ENCODE peak calls at places on chromosomes 5 and 9, in ten cellular contexts. One of them, this sample, is unnamed.

GRCh38 chr5:149429839-149430721 is 51.0 kb upstream of the IL17B start:
- DNase-seq in activated naive CD8-positive, alpha-beta T cell treated with anti-CD3 and anti-CD28 coated beads, Interleukin-2, amount 50 U/mL, for 24 hours: no peak
- DNase-seq in MCF 10A: no peak
- DNase-seq in HCT116: peak; percentile 66
- DNase-seq in head of caudate nucleus: no peak
- DNase-seq in fibroblast of mammary gland: no peak
- DNase-seq in H4: no peak
- DNase-seq in HEK293T: no peak
- DNase-seq in CD8-positive, alpha-beta T cell: no peak
- DNase-seq in GM18507: no peak
- DNase-seq in this sample: peak; percentile 42

GRCh38 chr9:128787583-128788156 is 617 bp downstream of the TBC1D13 start:
- DNase-seq in activated naive CD8-positive, alpha-beta T cell treated with anti-CD3 and anti-CD28 coated beads, Interleukin-2, amount 50 U/mL, for 24 hours: peak; percentile 10
- DNase-seq in MCF 10A: peak; percentile 14
- DNase-seq in CD8-positive, alpha-beta T cell: no peak
- DNase-seq in H4: no peak
- DNase-seq in GM18507: no peak
- DNase-seq in HCT116: no peak
- DNase-seq in HEK293T: no peak
- DNase-seq in head of caudate nucleus: no peak
- DNase-seq in fibroblast of mammary gland: no peak
- DNase-seq in this sample: no peak

GRCh38 chr5:151248651-151249050 is 4.3 kb upstream of the GM2A start:
- DNase-seq in GM18507: no peak
- DNase-seq in head of caudate nucleus: no peak
- DNase-seq in CD8-positive, alpha-beta T cell: no peak
- DNase-seq in fibroblast of mammary gland: no peak
- DNase-seq in H4: no peak
- DNase-seq in MCF 10A: no peak
- DNase-seq in HCT116: no peak
- DNase-seq in HEK293T: no peak
- DNase-seq in activated naive CD8-positive, alpha-beta T cell treated with anti-CD3 and anti-CD28 coated beads, Interleukin-2, amount 50 U/mL, for 24 hours: no peak
- DNase-seq in this sample: no peak

GRCh38 chr5:35598707-35599370 is 18.8 kb upstream of the SPEF2 start:
- DNase-seq in activated naive CD8-positive, alpha-beta T cell treated with anti-CD3 and anti-CD28 coated beads, Interleukin-2, amount 50 U/mL, for 24 hours: no peak
- DNase-seq in MCF 10A: peak; percentile 24
- DNase-seq in head of caudate nucleus: no peak
- DNase-seq in HEK293T: no peak
- DNase-seq in fibroblast of mammary gland: no peak
- DNase-seq in H4: peak; percentile 15
- DNase-seq in HCT116: peak; percentile 13
- DNase-seq in GM18507: no peak
- DNase-seq in CD8-positive, alpha-beta T cell: no peak
- DNase-seq in this sample: peak; percentile 61

GRCh38 chr5:132495063-132495671 is 4.6 kb upstream of the IRF1 start:
- DNase-seq in fibroblast of mammary gland: no peak
- DNase-seq in HEK293T: no peak
- DNase-seq in CD8-positive, alpha-beta T cell: no peak
- DNase-seq in activated naive CD8-positive, alpha-beta T cell treated with anti-CD3 and anti-CD28 coated beads, Interleukin-2, amount 50 U/mL, for 24 hours: no peak
- DNase-seq in H4: no peak
- DNase-seq in head of caudate nucleus: no peak
- DNase-seq in GM18507: no peak
- DNase-seq in MCF 10A: no peak
- DNase-seq in HCT116: no peak
- DNase-seq in this sample: no peak

GRCh38 chr9:130634801-130635200 is 29.6 kb upstream of the PRDM12 start:
- DNase-seq in MCF 10A: no peak
- DNase-seq in CD8-positive, alpha-beta T cell: no peak
- DNase-seq in fibroblast of mammary gland: no peak
- DNase-seq in HEK293T: no peak
- DNase-seq in HCT116: no peak
- DNase-seq in activated naive CD8-positive, alpha-beta T cell treated with anti-CD3 and anti-CD28 coated beads, Interleukin-2, amount 50 U/mL, for 24 hours: no peak
- DNase-seq in H4: no peak
- DNase-seq in head of caudate nucleus: no peak
- DNase-seq in GM18507: no peak
- DNase-seq in this sample: no peak

GRCh38 chr5:154972476-154973080 is 31.7 kb downstream of the MRPL22 start:
- DNase-seq in activated naive CD8-positive, alpha-beta T cell treated with anti-CD3 and anti-CD28 coated beads, Interleukin-2, amount 50 U/mL, for 24 hours: no peak
- DNase-seq in MCF 10A: peak; percentile 66
- DNase-seq in HCT116: peak; percentile 35
- DNase-seq in HEK293T: peak; percentile 48
- DNase-seq in CD8-positive, alpha-beta T cell: no peak
- DNase-seq in H4: peak; percentile 25
- DNase-seq in GM18507: no peak
- DNase-seq in head of caudate nucleus: no peak
- DNase-seq in fibroblast of mammary gland: peak; percentile 50
- DNase-seq in this sample: peak; percentile 70

GRCh38 chr5:143543358-143544255 is 140.1 kb upstream of the NR3C1 start:
- DNase-seq in fibroblast of mammary gland: peak; percentile 80
- DNase-seq in MCF 10A: peak; percentile 70
- DNase-seq in activated naive CD8-positive, alpha-beta T cell treated with anti-CD3 and anti-CD28 coated beads, Interleukin-2, amount 50 U/mL, for 24 hours: no peak
- DNase-seq in GM18507: no peak
- DNase-seq in HCT116: no peak
- DNase-seq in HEK293T: no peak
- DNase-seq in CD8-positive, alpha-beta T cell: no peak
- DNase-seq in head of caudate nucleus: no peak
- DNase-seq in H4: peak; percentile 26
- DNase-seq in this sample: no peak

GRCh38 chr9:125752070-125752628 is 5.0 kb downstream of the PBX3 start:
- DNase-seq in HEK293T: peak; percentile 44
- DNase-seq in activated naive CD8-positive, alpha-beta T cell treated with anti-CD3 and anti-CD28 coated beads, Interleukin-2, amount 50 U/mL, for 24 hours: no peak
- DNase-seq in fibroblast of mammary gland: no peak
- DNase-seq in H4: no peak
- DNase-seq in HCT116: no peak
- DNase-seq in head of caudate nucleus: no peak
- DNase-seq in MCF 10A: peak; percentile 31
- DNase-seq in GM18507: no peak
- DNase-seq in CD8-positive, alpha-beta T cell: no peak
- DNase-seq in this sample: no peak

GRCh38 chr9:119836036-119836435 is 466.8 kb upstream of the BRINP1 start:
- DNase-seq in fibroblast of mammary gland: no peak
- DNase-seq in MCF 10A: no peak
- DNase-seq in GM18507: no peak
- DNase-seq in head of caudate nucleus: no peak
- DNase-seq in activated naive CD8-positive, alpha-beta T cell treated with anti-CD3 and anti-CD28 coated beads, Interleukin-2, amount 50 U/mL, for 24 hours: no peak
- DNase-seq in CD8-positive, alpha-beta T cell: no peak
- DNase-seq in HCT116: no peak
- DNase-seq in HEK293T: no peak
- DNase-seq in H4: no peak
- DNase-seq in this sample: no peak

GRCh38 chr5:10635257-10635860 is 71.5 kb downstream of the ANKRD33B start:
- DNase-seq in H4: peak; percentile 30
- DNase-seq in MCF 10A: peak; percentile 67
- DNase-seq in activated naive CD8-positive, alpha-beta T cell treated with anti-CD3 and anti-CD28 coated beads, Interleukin-2, amount 50 U/mL, for 24 hours: peak; percentile 78
- DNase-seq in CD8-positive, alpha-beta T cell: peak; percentile 40
- DNase-seq in fibroblast of mammary gland: peak; percentile 74
- DNase-seq in GM18507: peak; percentile 73
- DNase-seq in HCT116: peak; percentile 10
- DNase-seq in head of caudate nucleus: no peak
- DNase-seq in HEK293T: no peak
- DNase-seq in this sample: no peak

GRCh38 chr9:113548221-113549041 is 84.9 kb downstream of the RGS3 start:
- DNase-seq in activated naive CD8-positive, alpha-beta T cell treated with anti-CD3 and anti-CD28 coated beads, Interleukin-2, amount 50 U/mL, for 24 hours: peak; percentile 51
- DNase-seq in GM18507: no peak
- DNase-seq in HEK293T: no peak
- DNase-seq in HCT116: no peak
- DNase-seq in fibroblast of mammary gland: no peak
- DNase-seq in head of caudate nucleus: peak; percentile 55
- DNase-seq in CD8-positive, alpha-beta T cell: no peak
- DNase-seq in H4: peak; percentile 73
- DNase-seq in MCF 10A: no peak
- DNase-seq in this sample: peak; percentile 22